ENCODE peak calls at places on chromosomes 4 and X, in seven cellular contexts. E is psoas muscle, X is lower lobe of right lung, T is choroid plexus epithelial cell, A is fibroblast of mammary gland, G is astrocyte of the spinal cord, C is fibroblast of pulmonary artery. S is an unnamed sample.

GRCh38 chr4:100306018-100306417 is 115.8 kb upstream of the DDIT4L start:
- DNase-seq in E (no peak), X (no peak), T (no peak), A (peak), G (no peak), C (peak), S (peak)

GRCh38 chr4:55442541-55442940 is 46.8 kb downstream of the TMEM165 start:
- DNase-seq in E (no peak), X (no peak), T (no peak), A (no peak), G (no peak), C (no peak), S (no peak)

GRCh38 chrX:153773218-153773611 is 7.6 kb upstream of the SRPK3 start:
- DNase-seq in E (no peak), X (peak), T (no peak), A (no peak), G (no peak), C (no peak), S (no peak)

GRCh38 chr4:2059726-2060577 is 825 bp downstream of the NAT8L start:
- DNase-seq in E (peak), X (peak), T (no peak), A (peak), G (no peak), C (no peak), S (no peak)

GRCh38 chrX:20515841-20516461 is 249.2 kb upstream of the RPS6KA3 start:
- DNase-seq in E (no peak), X (no peak), T (peak), A (peak), G (peak), C (peak), S (peak)

GRCh38 chr4:1851575-1852415 is 4.2 kb downstream of the LETM1 start:
- DNase-seq in E (no peak), X (no peak), T (no peak), A (peak), G (no peak), C (no peak), S (peak)

GRCh38 chrX:154047266-154047665 is 27.6 kb upstream of the IRAK1 start:
- DNase-seq in E (no peak), X (no peak), T (peak), A (no peak), G (peak), C (peak), S (no peak)

GRCh38 chr4:101103381-101104142 is 243.8 kb downstream of the PPP3CA start:
- DNase-seq in E (no peak), X (no peak), T (peak), A (no peak), G (peak), C (peak), S (peak)

GRCh38 chrX:16695079-16695676 is 17.3 kb downstream of the CTPS2 start:
- DNase-seq in E (peak), X (peak), T (peak), A (peak), G (peak), C (peak), S (peak)

GRCh38 chr4:36900446-36900987 is 344.0 kb upstream of the NWD2 start:
- DNase-seq in E (no peak), X (no peak), T (no peak), A (no peak), G (no peak), C (no peak), S (no peak)

GRCh38 chrX:49761481-49761880 is 65.7 kb upstream of the PAGE1 start:
- DNase-seq in E (no peak), X (no peak), T (peak), A (peak), G (no peak), C (peak), S (peak)

GRCh38 chr4:113070755-113071154 is 21.3 kb downstream of the ANK2 start:
- DNase-seq in E (no peak), X (no peak), T (no peak), A (no peak), G (no peak), C (no peak), S (no peak)

GRCh38 chr4:17238633-17239032 is 273.3 kb downstream of the QDPR start:
- DNase-seq in E (no peak), X (no peak), T (no peak), A (no peak), G (no peak), C (no peak), S (no peak)

GRCh38 chrX:54808109-54808604 is 612 bp downstream of the MAGED2 start:
- DNase-seq in E (peak), X (no peak), T (no peak), A (peak), G (no peak), C (no peak), S (peak)

GRCh38 chr4:163611172-163611571 is 116.7 kb downstream of the TMA16 start:
- DNase-seq in E (no peak), X (no peak), T (no peak), A (no peak), G (no peak), C (no peak), S (no peak)

GRCh38 chrX:66717926-66718325 is 79.0 kb upstream of the EDA2R start:
- DNase-seq in E (no peak), X (no peak), T (no peak), A (peak), G (no peak), C (peak), S (no peak)

DNA sequence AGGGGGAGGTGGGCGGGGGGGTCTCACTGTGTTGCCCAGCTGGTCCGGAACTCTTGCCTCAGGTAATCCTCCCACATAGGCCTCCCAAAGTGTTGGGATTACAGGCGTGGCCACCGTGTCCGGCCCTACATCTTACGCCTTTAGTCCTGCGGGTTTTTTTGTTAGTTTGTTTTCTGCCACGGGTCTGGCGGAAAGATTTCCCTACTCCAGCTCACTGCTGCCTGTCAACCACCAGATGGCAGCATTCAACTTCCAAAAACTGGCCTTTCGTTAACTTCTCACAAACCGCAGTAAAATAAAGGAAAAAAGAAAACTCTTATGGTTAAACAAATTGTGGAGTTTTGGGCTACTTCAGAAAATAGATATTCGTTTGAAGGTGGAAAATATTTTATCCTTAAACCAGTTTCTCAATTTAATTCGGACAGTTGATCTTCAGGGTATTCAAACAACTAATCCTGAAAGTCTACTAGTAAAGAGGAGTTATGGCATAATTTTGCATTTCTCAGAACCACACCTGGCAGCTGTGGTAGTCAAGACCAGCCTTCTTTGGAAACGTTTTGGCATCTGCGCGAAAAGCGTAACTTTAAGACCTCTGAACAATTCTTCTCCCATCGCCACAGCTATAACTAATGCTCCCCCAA is 41.1 kb downstream of the LUZP4 start:
- DNase-seq in E (peak), X (no peak), T (peak), A (peak), G (peak), C (peak), S (peak)
- H3K4me3 ChIP-seq in E (no peak), X (no peak), T (peak), A (no peak), G (peak), C (no peak), S (peak)

GRCh38 chrX:68669872-68670271 is 22.4 kb downstream of the STARD8 start:
- DNase-seq in E (no peak), X (no peak), T (no peak), A (peak), G (no peak), C (no peak), S (peak)

GRCh38 chrX:68669094-68669830 is 21.8 kb downstream of the STARD8 start:
- DNase-seq in E (no peak), X (no peak), T (no peak), A (peak), G (peak), C (no peak), S (no peak)

GRCh38 chrX:68660746-68661145 is 13.3 kb downstream of the STARD8 start:
- DNase-seq in E (no peak), X (no peak), T (no peak), A (no peak), G (no peak), C (no peak), S (no peak)

GRCh38 chrX:68666580-68666979 is 19.1 kb downstream of the STARD8 start:
- DNase-seq in E (no peak), X (no peak), T (no peak), A (no peak), G (no peak), C (no peak), S (no peak)

GRCh38 chrX:68665502-68665901 is 18.0 kb downstream of the STARD8 start:
- DNase-seq in E (no peak), X (no peak), T (no peak), A (no peak), G (no peak), C (no peak), S (no peak)
- TF ChIP-seq CTCF in E (no peak), X (peak), T (peak), A (no peak), G (no peak), C (peak), S (peak)

GRCh38 chr4:153639556-153640475 is 44.3 kb upstream of the TLR2 start:
- DNase-seq in E (no peak), X (no peak), T (no peak), A (no peak), G (no peak), C (no peak), S (no peak)

GRCh38 chr4:153645183-153645582 is 38.9 kb upstream of the TLR2 start:
- DNase-seq in E (no peak), X (no peak), T (no peak), A (peak), G (no peak), C (no peak), S (no peak)

GRCh38 chr4:153641532-153641931 is 42.5 kb upstream of the TLR2 start:
- DNase-seq in E (no peak), X (no peak), T (no peak), A (peak), G (no peak), C (no peak), S (no peak)

GRCh38 chr4:153640476-153640802 is 43.6 kb upstream of the TLR2 start:
- DNase-seq in E (no peak), X (no peak), T (no peak), A (no peak), G (no peak), C (no peak), S (no peak)

DNA sequence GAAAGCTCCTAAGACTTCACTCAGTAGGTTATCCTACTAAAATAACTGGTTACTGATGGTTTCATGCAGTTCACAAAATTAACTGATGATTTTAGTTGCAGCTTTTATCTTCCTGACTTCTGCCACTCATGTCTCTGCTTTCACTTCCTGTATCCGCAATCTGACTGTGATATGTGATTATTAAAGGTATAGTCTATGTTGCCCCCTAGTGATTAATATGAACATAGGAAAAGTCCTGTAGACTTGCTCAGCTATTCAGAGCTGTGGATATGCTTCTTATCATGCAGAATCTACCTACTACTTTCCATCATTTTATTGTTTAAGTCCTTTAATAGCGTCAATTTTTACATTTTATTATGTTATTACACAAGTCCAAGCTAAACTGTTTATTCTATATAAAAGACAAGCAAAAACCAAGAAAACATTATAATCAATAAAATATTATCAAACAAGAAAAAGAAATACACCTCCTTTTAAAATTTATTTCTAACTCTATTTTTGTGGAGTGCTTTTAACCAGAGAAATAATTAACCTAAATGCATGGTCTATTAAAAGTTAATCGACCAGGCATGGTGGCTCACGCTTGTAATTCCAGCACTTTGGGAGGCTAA is 40.6 kb upstream of the TLR2 start:
- DNase-seq in E (no peak), X (no peak), T (peak), A (peak), G (peak), C (peak), S (peak)
- H3K4me3 ChIP-seq in E (no peak), X (no peak), T (no peak), A (no peak), G (no peak), C (no peak), S (no peak)

DNA sequence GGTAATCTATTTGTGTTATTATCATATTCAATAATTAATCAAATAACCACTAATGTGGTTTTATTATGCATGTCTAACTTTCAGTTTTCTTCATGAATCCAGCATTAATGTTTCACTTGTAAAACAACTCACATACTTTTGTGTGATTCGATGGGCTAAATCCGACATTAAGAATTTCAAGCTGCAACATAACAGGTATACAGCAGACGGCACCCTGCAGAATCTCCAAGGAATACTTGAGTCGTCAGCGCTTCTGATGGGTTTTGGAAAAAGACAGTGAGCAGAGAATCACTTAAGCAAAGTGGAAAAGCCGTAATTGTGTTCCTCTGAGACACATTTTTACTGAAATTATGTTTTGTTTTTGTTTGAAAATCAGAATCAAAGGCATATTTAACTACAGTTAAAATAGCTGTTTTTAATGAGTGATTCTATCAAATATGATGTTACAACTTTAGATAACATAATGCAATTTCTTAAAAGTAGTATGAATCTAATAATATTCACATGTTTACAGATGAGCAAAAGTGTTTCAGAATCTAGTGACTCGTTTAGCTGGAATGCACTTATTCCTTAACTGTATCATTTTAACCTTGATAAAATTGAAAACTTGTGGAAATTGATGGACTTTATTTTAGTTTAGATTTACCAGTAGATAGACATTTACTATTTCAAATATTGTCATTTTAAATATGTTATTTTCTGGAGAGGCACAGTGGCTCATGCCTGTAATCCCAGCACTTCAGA is 514.8 kb downstream of the CCSER1 start:
- DNase-seq in E (no peak), X (no peak), T (no peak), A (no peak), G (no peak), C (no peak), S (no peak)
- TF ChIP-seq CTCF in E (no peak), X (no peak), T (no peak), A (no peak), G (no peak), C (no peak), S (no peak)

GRCh38 chr4:40195182-40196177 is 1.4 kb upstream of the RHOH start:
- DNase-seq in E (no peak), X (no peak), T (no peak), A (no peak), G (no peak), C (no peak), S (no peak)

GRCh38 chr4:40194602-40195161 is 2.1 kb upstream of the RHOH start:
- DNase-seq in E (no peak), X (no peak), T (peak), A (no peak), G (no peak), C (no peak), S (no peak)

GRCh38 chr4:40192286-40193017 is 4.4 kb upstream of the RHOH start:
- DNase-seq in E (no peak), X (no peak), T (no peak), A (peak), G (no peak), C (no peak), S (no peak)

GRCh38 chr4:40193018-40193571 is 3.7 kb upstream of the RHOH start:
- DNase-seq in E (no peak), X (no peak), T (no peak), A (no peak), G (no peak), C (no peak), S (no peak)

DNA sequence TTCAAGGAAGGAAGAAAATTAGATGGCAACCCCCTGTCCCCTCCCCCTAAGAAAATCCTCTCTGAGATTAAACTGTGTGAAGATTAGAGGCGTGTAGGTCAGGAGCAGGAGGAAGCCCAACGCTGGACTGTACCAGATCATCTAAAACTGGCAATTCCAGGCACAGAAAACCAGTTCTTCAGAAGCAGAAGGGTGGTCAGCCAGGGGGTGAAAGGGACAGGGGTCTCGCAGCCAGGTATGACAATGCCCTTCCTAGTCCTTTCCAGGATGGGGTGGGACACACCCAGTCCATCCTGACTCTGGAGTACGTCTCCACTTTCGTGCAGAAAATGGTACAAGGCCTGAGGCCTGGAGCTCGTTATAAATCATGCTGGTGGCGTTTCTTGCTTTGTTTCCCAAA is 3.3 kb upstream of the RHOH start:
- DNase-seq in E (no peak), X (no peak), T (no peak), A (no peak), G (no peak), C (no peak), S (no peak)
- H3K4me3 ChIP-seq in E (no peak), X (no peak), T (no peak), A (no peak), G (no peak), C (no peak), S (no peak)

DNA sequence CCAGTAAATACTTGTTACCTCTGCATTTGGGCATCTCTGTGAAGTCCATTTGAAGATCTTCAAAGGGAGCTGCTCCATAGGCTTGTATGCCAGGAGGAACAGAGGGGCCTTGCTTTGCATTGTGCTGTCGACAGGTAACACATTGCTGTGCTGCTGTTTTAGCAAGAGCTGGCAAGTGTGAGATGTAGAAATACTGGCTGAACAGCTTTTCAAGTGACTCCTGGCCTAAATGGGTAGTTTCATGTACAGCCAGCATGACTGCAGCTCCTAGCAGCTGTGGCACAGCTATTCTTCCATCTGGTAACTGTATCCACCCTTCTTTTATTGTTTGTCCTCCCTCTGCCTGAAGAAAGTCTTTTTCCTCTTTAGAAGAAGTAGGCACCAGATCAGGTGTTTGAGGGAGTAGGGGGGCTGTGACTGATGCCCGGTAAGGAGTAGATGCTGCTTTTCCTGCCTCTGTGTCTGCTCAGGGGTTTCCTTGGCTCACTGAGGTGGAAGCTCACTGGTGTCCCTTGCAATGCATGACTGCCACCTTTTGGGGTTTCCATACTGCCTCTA is 965.3 kb downstream of the CCSER1 start:
- DNase-seq in E (no peak), X (no peak), T (peak), A (no peak), G (no peak), C (no peak), S (no peak)
- TF ChIP-seq CTCF in E (no peak), X (no peak), T (no peak), A (no peak), G (no peak), C (no peak), S (no peak)

GRCh38 chr4:129708776-129709175 is 612.8 kb downstream of the C4orf33 start:
- DNase-seq in E (no peak), X (no peak), T (no peak), A (no peak), G (no peak), C (no peak), S (no peak)
- H3K4me3 ChIP-seq in E (no peak), X (no peak), T (no peak), A (no peak), G (no peak), C (no peak), S (no peak)

DNA sequence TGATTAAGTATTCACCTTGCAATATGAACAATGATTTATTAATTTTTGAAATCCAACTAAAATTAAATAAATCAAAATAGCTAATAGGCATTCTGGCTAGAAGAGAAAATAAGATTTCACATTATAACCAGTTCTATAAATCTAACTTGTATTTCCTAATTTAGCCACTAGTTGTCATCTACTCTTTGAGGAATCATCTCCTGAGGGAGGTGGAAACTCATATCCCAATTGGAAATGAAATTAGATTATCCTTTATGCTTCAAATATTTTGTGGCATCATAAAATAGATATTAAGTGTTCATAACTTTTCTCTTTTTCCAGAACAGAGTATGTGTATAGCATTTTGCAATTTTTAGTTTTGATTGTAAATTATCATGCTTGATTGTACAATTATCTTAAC is 558.5 kb upstream of the DIAPH2 start:
- DNase-seq in E (no peak), X (no peak), T (no peak), A (no peak), G (no peak), C (no peak), S (no peak)
- TF ChIP-seq CTCF in E (no peak), X (no peak), T (no peak), A (peak), G (no peak), C (peak), S (no peak)